ENCODE peak calls at places on chromosomes 6 and 20, in nine cellular contexts. O, C, P, G, W, F, S, E and T are unnamed samples. For H3K4me1 and H3K27me3, the result is how much of the 10 kb centered on the place peaks cover.

GRCh38 chr6:20715135-20715806 is 181.0 kb downstream of the CDKAL1 start:
- DNase-seq in F (no peak), E (no peak), P (no peak), G (no peak), W (no peak), O (no peak), C (no peak), S (no peak), T (no peak)

GRCh38 chr6:159203304-159204005 is 34.3 kb downstream of the FNDC1 start:
- DNase-seq in C (no peak), P (no peak), W (no peak), S (no peak), O (no peak), E (no peak), G (no peak), F (no peak), T (no peak)

GRCh38 chr6:158057213-158057987 is 75.7 kb downstream of the SYNJ2 start:
- DNase-seq in G (peak), S (no peak), O (peak), E (no peak), P (no peak), C (no peak), F (no peak), W (no peak), T (no peak)

GRCh38 chr6:100719883-100720682 is 161.0 kb downstream of the ASCC3 start:
- DNase-seq in S (no peak), C (no peak), W (no peak), E (no peak), P (no peak), G (peak), F (no peak), O (peak), T (no peak)

GRCh38 chr20:9756660-9757059 is 82.2 kb downstream of the PAK5 start:
- DNase-seq in P (no peak), S (no peak), W (no peak), O (no peak), G (no peak), E (no peak), F (no peak), C (no peak), T (no peak)

GRCh38 chr6:43628392-43629103 is 516 bp downstream of the GTPBP2 start:
- DNase-seq in S (peak), O (peak), W (peak), F (no peak), C (peak), E (peak), P (peak), G (peak), T (peak)

GRCh38 chr6:25172819-25173218 is 106.4 kb upstream of the CARMIL1 start:
- DNase-seq in E (peak), S (no peak), G (no peak), F (no peak), W (no peak), O (no peak), C (peak), P (no peak), T (no peak)

GRCh38 chr6:30061766-30062458 is 847 bp downstream of the POLR1H start:
- DNase-seq in P (no peak), C (no peak), E (peak), S (peak), O (peak), G (no peak), F (no peak), W (peak), T (no peak)

GRCh38 chr6:71405416-71405815 is 116.8 kb downstream of the OGFRL1 start:
- DNase-seq in G (no peak), W (no peak), S (no peak), C (no peak), F (no peak), O (no peak), P (no peak), E (no peak), T (no peak)

DNA sequence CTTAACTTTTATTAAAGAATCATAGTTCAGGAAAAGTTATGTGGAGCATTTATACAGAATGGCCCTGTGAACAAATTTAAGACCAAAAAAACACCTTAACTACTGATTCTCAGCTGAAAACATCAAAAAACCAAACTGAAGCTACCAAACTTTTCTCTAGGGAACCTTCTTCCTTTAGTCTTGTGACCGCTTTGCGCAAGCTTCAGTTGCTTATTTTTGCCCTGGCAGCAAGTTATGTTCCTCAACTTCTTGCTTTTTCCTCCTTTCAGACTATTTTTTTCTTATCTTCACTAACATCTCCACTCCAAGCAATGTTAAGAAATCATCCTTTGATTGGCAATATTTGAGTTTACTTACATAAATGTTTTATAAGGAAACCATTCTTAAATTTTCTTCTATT is 100.1 kb downstream of the MYB start:
- DNase-seq in S (no peak), E (no peak), P (no peak), O (no peak), C (no peak), F (no peak), W (no peak), G (no peak), T (no peak)
- H3K4me1 ChIP-seq in S (under half), E (under half), P (under half), O (under half), C (under half), F (under half), W (under half), G (under half), T (under half)

GRCh38 chr20:48612335-48612734 is 215.5 kb downstream of the PREX1 start:
- DNase-seq in O (no peak), E (no peak), C (no peak), G (no peak), P (peak), W (no peak), S (no peak), F (no peak), T (no peak)
- H3K27me3 ChIP-seq in O (under half), E (under half), C (under half), G (under half), P (under half), W (under half), S (under half), F (under half), T (under half)

GRCh38 chr6:131295081-131295480 is 159.8 kb downstream of the AKAP7 start:
- DNase-seq in F (no peak), C (no peak), E (no peak), O (no peak), G (no peak), P (no peak), S (no peak), W (no peak), T (no peak)
- H3K4me3 ChIP-seq in F (no peak), C (no peak), E (no peak), O (no peak), G (no peak), P (no peak), S (no peak), W (no peak), T (no peak)

GRCh38 chr6:108676555-108676954 is 115.8 kb downstream of the FOXO3 start:
- DNase-seq in O (peak), E (no peak), S (no peak), P (no peak), W (no peak), G (no peak), C (no peak), F (no peak), T (no peak)

GRCh38 chr6:108675226-108676160 is 114.8 kb downstream of the FOXO3 start:
- DNase-seq in W (no peak), S (no peak), O (peak), C (no peak), P (no peak), E (no peak), F (no peak), G (no peak), T (no peak)

GRCh38 chr6:108673602-108674001 is 112.9 kb downstream of the FOXO3 start:
- DNase-seq in E (peak), O (no peak), W (no peak), P (no peak), S (no peak), C (no peak), G (peak), F (no peak), T (no peak)

GRCh38 chr6:108677357-108677756 is 116.6 kb downstream of the FOXO3 start:
- DNase-seq in F (no peak), O (peak), G (no peak), S (no peak), W (no peak), E (no peak), C (no peak), P (no peak), T (no peak)

GRCh38 chr6:108677894-108678293 is 117.2 kb downstream of the FOXO3 start:
- DNase-seq in O (no peak), C (no peak), P (no peak), S (no peak), W (no peak), G (no peak), F (no peak), E (no peak), T (no peak)
- H3K4me1 ChIP-seq in O (under half), C (under half), P (half or more), S (under half), W (under half), G (under half), F (under half), E (half or more), T (under half)

DNA sequence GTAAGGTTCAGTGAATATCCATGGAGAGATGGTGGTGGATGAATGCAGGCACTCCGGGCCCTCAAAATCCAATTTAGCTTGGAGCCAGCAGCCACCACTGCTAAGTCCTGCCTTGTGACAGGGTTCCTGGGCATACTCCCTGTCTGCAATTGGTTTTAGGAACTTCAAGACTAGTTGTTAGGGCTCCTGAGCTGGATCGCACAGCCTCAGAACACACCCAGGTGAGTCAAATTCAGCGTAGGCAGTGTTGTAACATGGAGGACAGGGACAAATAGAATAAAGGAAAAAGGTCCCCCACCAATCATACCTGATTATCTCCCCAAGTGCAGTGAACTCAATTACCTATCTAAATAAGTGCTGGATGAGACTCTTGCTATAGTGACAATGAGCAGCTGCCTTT is 74.6 kb downstream of the PERP start:
- DNase-seq in F (no peak), E (no peak), W (no peak), G (no peak), P (no peak), S (no peak), C (no peak), O (no peak), T (no peak)
- H3K27me3 ChIP-seq in F (under half), E (under half), W (under half), G (under half), P (under half), S (under half), C (under half), O (under half), T (under half)

DNA sequence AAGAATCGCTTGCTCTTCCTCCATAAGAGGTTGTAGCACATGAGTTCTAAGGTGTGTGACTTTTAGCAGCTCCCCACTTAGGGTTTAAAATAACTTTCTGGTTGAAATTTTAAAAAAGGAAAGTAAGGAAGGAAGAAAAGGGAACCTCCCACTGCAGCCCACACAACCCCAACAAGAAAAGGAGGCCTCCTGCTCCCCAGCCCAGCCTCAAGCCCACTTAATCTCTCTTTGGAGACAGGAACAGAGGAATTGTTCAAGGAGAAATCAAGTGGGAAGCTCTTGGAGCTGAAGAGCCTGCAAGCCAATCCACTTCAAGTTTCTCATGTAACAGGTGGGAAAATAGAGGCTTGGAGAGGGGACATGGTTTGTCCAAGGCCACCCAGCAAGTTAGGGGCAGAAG is 39.1 kb upstream of the PREX1 start:
- DNase-seq in P (no peak), S (no peak), O (no peak), C (no peak), W (no peak), E (no peak), F (no peak), G (no peak), T (no peak)
- H3K4me3 ChIP-seq in P (no peak), S (no peak), O (no peak), C (no peak), W (no peak), E (no peak), F (no peak), G (no peak), T (no peak)